ENCODE peak calls at places on chromosomes 6 and 20, in nine cellular contexts. M is astrocyte of the spinal cord, T is IMR-90, R is pancreas, X is stomach, Z is ascending aorta, W is cardiac fibroblast, E is breast epithelium, D is tibial artery. O is an unnamed sample.

GRCh38 chr6:129786548-129786947 is 74.6 kb downstream of the TMEM244 start:
- DNase-seq in M (peak; percentile 1), T (peak; percentile 49), R (no peak), X (no peak), Z (no peak), W (peak; percentile 53), E (no peak), D (no peak), O (no peak)

GRCh38 chr6:161226005-161226964 is 47.6 kb downstream of the AGPAT4 start:
- DNase-seq in M (no peak), T (no peak), R (no peak), X (no peak), Z (no peak), W (no peak), E (no peak), D (no peak), O (no peak)

GRCh38 chr6:105601541-105602174 is 198.8 kb upstream of the PREP start:
- DNase-seq in M (peak; percentile 97), T (peak; percentile 100), R (peak; percentile 25), X (peak; percentile 50), Z (peak; percentile 94), W (peak; percentile 100), E (peak; percentile 52), D (peak; percentile 85), O (no peak)

GRCh38 chr6:164928366-164929154 is 380.8 kb downstream of the C6orf118 start:
- DNase-seq in M (peak; percentile 7), T (no peak), R (no peak), X (no peak), Z (no peak), W (no peak), E (no peak), D (no peak), O (no peak)

GRCh38 chr6:13923527-13924145 is 1.1 kb upstream of the RNF182 start:
- DNase-seq in M (peak; percentile 85), T (peak; percentile 65), R (no peak), X (no peak), Z (no peak), W (peak; percentile 83), E (no peak), D (no peak), O (no peak)

GRCh38 chr20:50520222-50520877 is 10.2 kb downstream of the PTPN1 start:
- DNase-seq in M (no peak), T (no peak), R (no peak), X (no peak), Z (no peak), W (no peak), E (no peak), D (no peak), O (no peak)

GRCh38 chr20:46607191-46607848 is 43.9 kb downstream of the SLC13A3 start:
- DNase-seq in M (no peak), T (no peak), R (no peak), X (no peak), Z (no peak), W (no peak), E (no peak), D (no peak), O (no peak)

GRCh38 chr6:19895866-19896579 is 58.9 kb downstream of the ID4 start:
- DNase-seq in M (no peak), T (no peak), R (no peak), X (no peak), Z (no peak), W (no peak), E (no peak), D (no peak), O (no peak)

GRCh38 chr20:50303573-50304500 is 113.2 kb downstream of the CEBPB start:
- DNase-seq in M (peak; percentile 67), T (peak; percentile 85), R (peak; percentile 59), X (peak; percentile 84), Z (peak; percentile 86), W (peak; percentile 85), E (no peak), D (peak; percentile 92), O (no peak)

GRCh38 chr6:139376604-139377218 is 2.3 kb upstream of the CITED2 start:
- DNase-seq in M (peak; percentile 43), T (peak; percentile 41), R (peak; percentile 84), X (peak; percentile 82), Z (peak; percentile 69), W (peak; percentile 54), E (peak; percentile 81), D (peak; percentile 57), O (no peak)

GRCh38 chr20:19249515-19249914 is 37.1 kb downstream of the SLC24A3 start:
- DNase-seq in M (no peak), T (peak; percentile 2), R (no peak), X (no peak), Z (no peak), W (peak; percentile 78), E (no peak), D (no peak), O (no peak)

GRCh38 chr6:134021396-134022122 is 30.9 kb downstream of the SLC2A12 start:
- DNase-seq in M (no peak), T (no peak), R (no peak), X (no peak), Z (no peak), W (no peak), E (no peak), D (no peak), O (no peak)

GRCh38 chr6:132683543-132683942 is 24.6 kb upstream of the TAAR1 start:
- DNase-seq in M (peak; percentile 16), T (peak; percentile 74), R (no peak), X (no peak), Z (no peak), W (peak; percentile 79), E (no peak), D (no peak), O (peak; percentile 10)

GRCh38 chr20:58554541-58554940 is 39.3 kb upstream of the APCDD1L start:
- DNase-seq in M (no peak), T (no peak), R (no peak), X (no peak), Z (peak; percentile 50), W (no peak), E (peak; percentile 12), D (no peak), O (no peak)

GRCh38 chr20:21099653-21100589 is 6.2 kb downstream of the LINC00237 start:
- DNase-seq in M (no peak), T (peak; percentile 4), R (peak; percentile 20), X (peak; percentile 55), Z (no peak), W (peak; percentile 17), E (no peak), D (peak; percentile 29), O (no peak)

GRCh38 chr20:48909910-48910309 is 11.6 kb upstream of the ARFGEF2 start:
- DNase-seq in M (no peak), T (no peak), R (no peak), X (no peak), Z (no peak), W (no peak), E (no peak), D (no peak), O (no peak)

DNA sequence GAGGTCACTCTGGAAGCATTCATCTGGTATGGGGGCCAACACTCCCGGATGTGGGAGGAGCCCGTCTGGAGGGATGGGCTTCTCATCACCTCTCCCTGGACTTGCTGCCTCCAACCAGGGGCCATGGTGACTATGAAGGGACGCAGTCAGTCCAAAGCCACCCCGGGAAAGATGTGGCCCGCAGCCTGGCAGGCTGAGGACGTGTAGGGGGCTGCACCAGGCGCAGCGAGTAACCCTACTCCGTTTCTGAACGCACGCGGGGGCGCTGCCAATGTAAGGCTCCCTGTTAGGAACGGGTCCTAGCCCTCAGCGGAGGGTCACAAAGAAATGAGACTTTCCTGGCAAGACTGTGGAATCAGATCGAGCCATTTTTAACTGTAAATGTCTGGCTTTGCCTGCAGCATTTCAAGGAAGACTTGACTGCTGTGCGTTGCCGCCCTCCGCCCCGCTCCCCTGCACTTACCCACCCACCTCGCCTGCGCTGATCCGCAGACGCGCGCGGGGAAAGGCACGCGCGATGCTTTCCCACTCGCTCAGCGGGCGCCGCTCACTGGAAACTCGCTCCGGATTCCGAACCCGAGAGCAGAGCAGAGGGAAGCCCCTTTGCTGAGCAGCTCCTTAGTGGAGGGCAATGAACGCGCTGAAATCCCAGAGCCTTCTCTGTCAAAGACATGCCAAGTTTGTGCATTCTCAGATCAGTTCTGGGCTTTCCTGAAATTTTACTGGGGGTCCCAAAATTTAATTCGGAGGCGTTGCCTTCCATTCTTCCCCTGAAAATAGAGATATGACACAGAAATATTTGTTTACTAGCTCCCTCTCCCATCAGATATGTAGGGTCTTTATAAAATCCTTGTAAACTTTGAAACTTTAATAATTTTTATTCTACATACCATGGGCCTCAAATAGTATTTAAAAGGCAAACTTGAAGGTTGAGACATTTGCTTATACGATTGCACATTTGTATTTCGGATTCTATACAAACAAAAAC is 54.9 kb downstream of the IL20RA start:
- DNase-seq in M (no peak), T (no peak), R (no peak), X (no peak), Z (no peak), W (no peak), E (no peak), D (no peak), O (no peak)
- H3K4me3 ChIP-seq in M (peak overlapping the region; percentile 39), T (peak overlapping the region; percentile 15), R (peak overlapping the region; percentile 31), X (peak overlapping the region; percentile 41), Z (peak overlapping the region; percentile 34), W (no peak overlapping the region), E (peak overlapping the region; percentile 68), D (peak overlapping the region; percentile 23), O (peak overlapping the region; percentile 63)

GRCh38 chr6:32085759-32086458 is 23.2 kb downstream of the TNXB start:
- DNase-seq in M (no peak), T (no peak), R (no peak), X (no peak), Z (no peak), W (no peak), E (no peak), D (no peak), O (no peak)
- TF ChIP-seq CTCF in M (no peak), T (no peak), R (no peak), X (no peak), Z (no peak), W (no peak), E (no peak), D (no peak), O (no peak)

GRCh38 chr6:90294008-90294511 is 2.6 kb downstream of the BACH2 start:
- DNase-seq in M (no peak), T (no peak), R (no peak), X (no peak), Z (no peak), W (no peak), E (no peak), D (no peak), O (no peak)
- H3K4me3 ChIP-seq in M (no peak overlapping the region), T (no peak overlapping the region), R (no peak overlapping the region), X (no peak overlapping the region), Z (no peak overlapping the region), W (no peak overlapping the region), E (peak overlapping the region; percentile 99), D (no peak overlapping the region), O (no peak overlapping the region)

DNA sequence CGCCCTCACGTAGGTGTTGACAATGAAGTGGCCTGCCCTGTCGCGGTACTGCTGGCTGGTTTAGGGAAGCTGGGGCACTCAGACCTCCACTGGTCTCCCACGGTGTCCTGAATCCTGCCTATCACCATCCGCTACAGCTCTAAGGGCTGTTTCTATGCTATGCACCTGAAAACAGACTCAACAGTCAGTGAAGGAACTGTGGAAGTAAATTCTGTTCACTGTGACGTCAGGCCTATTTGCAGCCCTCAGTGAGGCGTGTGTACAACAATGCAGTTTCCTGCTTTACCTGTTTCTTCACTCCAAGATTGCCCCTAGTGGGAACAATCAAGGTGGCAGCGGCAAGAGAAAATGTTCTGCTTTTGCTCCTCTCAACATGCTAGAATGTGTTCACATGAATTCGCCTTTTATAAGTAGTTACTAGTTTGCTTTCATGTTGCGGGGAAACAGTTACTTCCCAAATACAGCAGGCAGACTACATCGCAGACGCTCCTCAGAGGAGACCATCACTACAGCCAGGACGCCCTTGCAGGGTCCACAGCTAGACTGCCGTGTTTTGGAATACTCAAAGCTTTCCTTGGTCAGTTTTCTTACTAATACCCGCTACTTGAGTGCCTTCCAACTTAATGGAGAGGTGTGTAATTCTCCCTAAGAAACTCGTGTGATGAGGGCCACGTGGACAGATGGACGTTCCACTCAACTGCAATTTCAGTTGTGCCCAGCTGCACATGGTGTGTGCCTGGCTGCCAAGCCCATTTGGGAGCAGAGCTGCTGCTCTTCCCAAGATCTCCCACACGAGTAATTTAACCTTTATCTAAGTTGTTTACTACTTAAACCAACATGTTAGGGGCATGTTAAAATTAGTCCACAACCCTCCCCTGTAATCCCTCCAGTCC is 25.4 kb downstream of the DIDO1 start:
- DNase-seq in M (no peak), T (no peak), R (peak; percentile 45), X (peak; percentile 39), Z (no peak), W (no peak), E (no peak), D (no peak), O (no peak)
- TF ChIP-seq CTCF in M (no peak), T (peak; percentile 20), R (no peak), X (peak; percentile 34), Z (no peak), W (peak; percentile 13), E (peak; percentile 21), D (no peak), O (peak; percentile 39)